ENCODE peak calls at places on chromosome 1, in four cellular contexts. H is WTC11, N is A549, F is K562. T is an unnamed sample.
A peak's percentile ranks its signal among the peaks of the same experiment; 100 is the strongest.

GRCh38 chr1:213287987-213288386 is 236.9 kb downstream of the RPS6KC1 start:
- DNase-seq in H (no peak), N (no peak), F (no peak), T (peak; percentile 19)

GRCh38 chr1:51697160-51697559 is 80.3 kb downstream of the OSBPL9 start:
- DNase-seq in H (no peak), N (no peak), F (no peak), T (no peak)

GRCh38 chr1:23980725-23981063 is 567 bp upstream of the SRSF10 start:
- DNase-seq in H (no peak), N (peak; percentile 47), F (peak; percentile 49), T (no peak)

GRCh38 chr1:6785721-6786505 is 659 bp downstream of the CAMTA1 start:
- DNase-seq in H (peak; percentile 56), N (peak; percentile 10), F (peak; percentile 95), T (no peak)

GRCh38 chr1:25026757-25027450 is 96.8 kb upstream of the RUNX3 start:
- DNase-seq in H (no peak), N (no peak), F (no peak), T (no peak)

GRCh38 chr1:158527190-158527815 is 26.9 kb downstream of the OR6Y1 start:
- DNase-seq in H (no peak), N (peak; percentile 63), F (peak; percentile 13), T (peak; percentile 53)

GRCh38 chr1:156697481-156697880 is 7.9 kb downstream of the CRABP2 start:
- DNase-seq in H (no peak), N (no peak), F (no peak), T (no peak)

GRCh38 chr1:227915564-227916553 is 31.9 kb downstream of the WNT9A start:
- DNase-seq in H (no peak), N (no peak), F (no peak), T (no peak)

GRCh38 chr1:151511636-151512215 is 539 bp downstream of the CGN start:
- DNase-seq in H (peak; percentile 58), N (peak; percentile 41), F (no peak), T (no peak)

GRCh38 chr1:2215329-2215728 is 12.8 kb upstream of the SKI start:
- DNase-seq in H (no peak), N (no peak), F (no peak), T (no peak)

GRCh38 chr1:27099154-27099903 is 55.6 kb downstream of the SLC9A1 start:
- DNase-seq in H (no peak), N (peak; percentile 71), F (peak; percentile 57), T (peak; percentile 55)

GRCh38 chr1:225111000-225111399 is 181.5 kb downstream of the DNAH14 start:
- DNase-seq in H (no peak), N (no peak), F (no peak), T (no peak)

GRCh38 chr1:172657586-172657985 is 1.3 kb upstream of the FASLG start:
- DNase-seq in H (no peak), N (no peak), F (no peak), T (no peak)

GRCh38 chr1:182802006-182802798 is 12.6 kb downstream of the NPL start:
- DNase-seq in H (no peak), N (no peak), F (no peak), T (no peak)

GRCh38 chr1:154129392-154129970 is 25.4 kb downstream of the NUP210L start:
- DNase-seq in H (no peak), N (no peak), F (no peak), T (no peak)

GRCh38 chr1:221097479-221098281 is 218.4 kb downstream of the HLX start:
- DNase-seq in H (no peak), N (peak; percentile 80), F (no peak), T (no peak)
- TF ChIP-seq NR3C1 in H (no peak), N (no peak), F (no peak), T (no peak)

DNA sequence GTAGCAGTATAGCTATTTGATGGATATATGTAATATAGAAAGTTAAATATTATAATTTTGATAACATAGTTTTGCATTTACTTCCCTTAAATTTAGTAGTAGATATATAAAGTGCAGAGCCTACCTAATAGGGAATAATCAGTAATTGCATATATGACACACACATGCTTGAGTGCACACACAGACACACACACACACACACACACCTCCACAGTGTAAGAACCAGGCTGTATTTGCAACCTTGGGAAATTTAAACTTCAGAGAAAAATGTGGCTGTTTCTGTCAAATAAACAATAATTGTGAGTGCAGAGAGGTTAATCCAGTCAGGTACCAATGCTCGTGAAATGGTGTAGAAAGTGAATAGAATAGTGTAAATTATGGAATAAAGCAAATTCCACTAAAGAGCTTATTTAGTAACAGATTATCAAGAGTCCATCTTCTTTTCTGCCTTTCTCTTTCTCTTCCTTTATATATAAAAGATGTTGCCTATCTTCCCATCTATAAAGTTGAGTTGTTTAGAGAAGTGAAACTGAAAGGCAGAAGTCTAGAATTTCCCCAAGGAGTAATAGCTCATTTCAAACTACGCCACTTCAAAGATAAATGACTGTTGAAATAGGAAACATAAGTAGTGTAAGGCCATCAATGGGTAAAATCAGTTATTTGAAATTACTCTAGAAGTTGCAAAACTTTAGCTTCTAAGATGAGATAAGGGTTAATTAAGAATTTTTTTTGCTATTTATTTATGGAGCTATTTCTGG is 273.7 kb downstream of the SRGAP2C start:
- DNase-seq in H (no peak), N (no peak), F (no peak), T (no peak)
- TF ChIP-seq NR3C1 in H (no peak), N (no peak), F (no peak), T (no peak)

DNA sequence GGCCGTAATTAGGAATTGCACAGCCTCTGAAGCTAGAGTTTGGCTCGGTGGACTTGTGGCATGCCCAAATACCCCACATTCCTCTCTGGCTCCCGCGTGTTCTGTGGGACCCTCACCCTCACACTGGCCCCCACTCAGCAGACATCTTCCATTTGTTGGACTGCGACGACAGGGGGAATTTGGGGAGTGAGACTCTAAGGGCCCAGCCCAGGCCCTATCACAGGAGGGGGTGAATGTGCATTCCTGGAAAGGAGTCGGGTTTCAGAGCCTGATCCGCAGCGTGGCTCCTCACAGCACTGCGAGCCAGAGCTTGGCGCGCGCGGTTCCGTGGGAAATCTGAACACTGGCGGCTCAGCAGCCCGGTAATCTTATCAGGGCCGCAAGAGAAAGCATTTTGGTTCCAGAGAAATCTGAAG is 5.2 kb downstream of the RCSD1 start:
- DNase-seq in H (peak; percentile 71), N (no peak), F (peak; percentile 64), T (no peak)
- TF ChIP-seq NR3C1 in H (no peak), N (no peak), F (no peak), T (no peak)

GRCh38 chr1:3762873-3763228 is 9.7 kb upstream of the SMIM1 start:
- DNase-seq in H (no peak), N (no peak), F (no peak), T (no peak)
- TF ChIP-seq NR3C1 in H (no peak), N (no peak), F (no peak), T (no peak)

T was measured in HepG2.